ENCODE peak calls at places on chromosomes 5 and 9, in ten cellular contexts. V, N, W, C, J, G, Z, R, Q and O are unnamed samples.

GRCh38 chr5:173574983-173575382 is 41.5 kb downstream of the BOD1 start:
- DNase-seq in C (no peak), J (no peak), W (no peak), N (no peak), G (no peak), Q (no peak), V (no peak), R (no peak), Z (no peak), O (no peak)

GRCh38 chr5:81963544-81963943 is 8.3 kb upstream of the ATG10 start:
- DNase-seq in C (no peak), W (no peak), Q (no peak), N (no peak), J (no peak), G (no peak), Z (no peak), V (no peak), R (no peak), O (no peak)

GRCh38 chr5:33588654-33589372 is 148.0 kb downstream of the TARS1 start:
- DNase-seq in J (no peak), N (peak; percentile 52), G (no peak), C (no peak), W (no peak), V (peak; percentile 27), Q (no peak), R (peak; percentile 3), Z (peak; percentile 34), O (no peak)

GRCh38 chr9:96875460-96876142 is 21.3 kb upstream of the ZNF782 start:
- DNase-seq in J (peak; percentile 73), Q (peak; percentile 34), W (peak; percentile 88), V (peak; percentile 95), R (no peak), N (peak; percentile 86), G (peak; percentile 25), C (no peak), Z (peak; percentile 77), O (no peak)

GRCh38 chr5:37715361-37715760 is 124.5 kb downstream of the GDNF start:
- DNase-seq in J (no peak), R (no peak), V (no peak), W (no peak), C (no peak), Z (no peak), Q (peak; percentile 25), G (no peak), N (no peak), O (no peak)

GRCh38 chr5:160463775-160464465 is 42.3 kb downstream of the PTTG1 start:
- DNase-seq in V (peak; percentile 78), R (no peak), N (peak; percentile 33), Z (no peak), C (peak; percentile 79), Q (peak; percentile 46), G (no peak), J (no peak), W (no peak), O (no peak)

GRCh38 chr9:136531904-136532798 is 13.7 kb downstream of the NOTCH1 start:
- DNase-seq in R (no peak), W (no peak), N (no peak), Q (no peak), V (no peak), G (no peak), J (no peak), Z (peak; percentile 71), C (no peak), O (no peak)

GRCh38 chr9:80503692-80504400 is 932.1 kb downstream of the TLE4 start:
- DNase-seq in C (no peak), J (no peak), G (no peak), R (no peak), W (peak; percentile 73), N (no peak), V (no peak), Q (no peak), Z (no peak), O (no peak)

GRCh38 chr5:42361321-42361688 is 61.9 kb upstream of the GHR start:
- DNase-seq in J (no peak), G (no peak), N (no peak), Z (no peak), V (no peak), W (no peak), R (no peak), C (no peak), Q (no peak), O (no peak)

GRCh38 chr9:38067611-38067891 is 1.5 kb downstream of the SHB start:
- DNase-seq in J (no peak), Q (no peak), V (no peak), N (no peak), Z (peak; percentile 62), R (no peak), G (peak; percentile 28), W (no peak), C (no peak), O (no peak)

GRCh38 chr9:71368157-71368556 is 246.7 kb upstream of the TRPM3 start:
- DNase-seq in W (no peak), J (no peak), Q (no peak), G (no peak), N (no peak), C (no peak), Z (peak; percentile 19), R (no peak), V (no peak), O (no peak)

GRCh38 chr9:117649126-117649525 is 55.1 kb upstream of the TLR4 start:
- DNase-seq in R (no peak), C (no peak), Z (no peak), Q (no peak), G (no peak), N (no peak), W (no peak), J (no peak), V (no peak), O (no peak)

GRCh38 chr9:35906923-35907699 is 1.1 kb downstream of the HRCT1 start:
- DNase-seq in W (peak; percentile 34), N (no peak), Z (no peak), V (no peak), Q (peak; percentile 79), R (no peak), G (peak; percentile 69), C (no peak), J (peak; percentile 91), O (no peak)

GRCh38 chr5:139725073-139725830 is 70.4 kb upstream of the PSD2 start:
- DNase-seq in W (no peak), N (no peak), C (peak; percentile 47), V (peak; percentile 51), R (no peak), G (no peak), Z (no peak), Q (peak; percentile 94), J (no peak), O (no peak)

GRCh38 chr5:141743652-141744333 is 61.8 kb upstream of the ARAP3 start:
- DNase-seq in V (no peak), J (peak; percentile 70), G (no peak), Q (no peak), N (no peak), C (no peak), R (no peak), Z (no peak), W (no peak), O (no peak)

GRCh38 chr9:129036923-129037766 is 719 bp downstream of the MIGA2 start:
- DNase-seq in C (no peak), G (no peak), R (no peak), J (no peak), Z (no peak), Q (no peak), N (no peak), V (no peak), W (peak; percentile 14), O (no peak)

GRCh38 chr5:175572922-175573321 is 84.9 kb upstream of the HRH2 start:
- DNase-seq in V (no peak), Z (no peak), G (no peak), W (no peak), N (no peak), R (no peak), Q (no peak), J (no peak), C (no peak), O (no peak)

GRCh38 chr5:62825623-62826220 is 247.1 kb downstream of the LRRC70 start:
- DNase-seq in Q (no peak), V (no peak), Z (no peak), N (no peak), G (no peak), C (no peak), R (no peak), J (no peak), W (no peak), O (no peak)

GRCh38 chr5:150604010-150604409 is 36.5 kb upstream of the SYNPO start:
- DNase-seq in R (no peak), Q (no peak), Z (no peak), C (no peak), J (no peak), V (no peak), N (no peak), W (no peak), G (peak; percentile 14), O (no peak)

GRCh38 chr9:134011401-134011800 is 13.9 kb upstream of the BRD3OS start:
- DNase-seq in G (no peak), V (no peak), R (no peak), C (no peak), N (no peak), Q (no peak), Z (no peak), J (no peak), W (no peak), O (no peak)

GRCh38 chr9:77977210-77977611 is 54.4 kb downstream of the GNAQ start:
- DNase-seq in Z (peak; percentile 66), G (peak; percentile 62), W (peak; percentile 19), J (no peak), N (peak; percentile 42), C (peak; percentile 46), Q (peak; percentile 62), R (peak; percentile 17), V (peak; percentile 23), O (peak; percentile 23)

GRCh38 chr5:62152394-62153123 is 153.4 kb upstream of the KIF2A start:
- DNase-seq in Z (no peak), R (no peak), V (no peak), J (peak; percentile 28), W (peak; percentile 28), N (no peak), Q (no peak), C (no peak), G (no peak), O (no peak)

GRCh38 chr5:147972441-147972840 is 66.1 kb upstream of the C5orf46 start:
- DNase-seq in W (no peak), Z (no peak), R (no peak), J (no peak), C (no peak), G (no peak), Q (no peak), N (no peak), V (no peak), O (no peak)

GRCh38 chr5:56480305-56481146 is 247.4 kb upstream of the ANKRD55 start:
- DNase-seq in Z (peak; percentile 43), G (peak; percentile 71), J (no peak), C (no peak), Q (peak; percentile 56), V (no peak), W (peak; percentile 84), R (peak; percentile 12), N (peak; percentile 35), O (peak; percentile 21)

GRCh38 chr5:84272776-84273516 is 111.7 kb downstream of the EDIL3 start:
- DNase-seq in R (no peak), V (no peak), N (no peak), W (no peak), Z (no peak), J (no peak), Q (no peak), C (no peak), G (no peak), O (no peak)

GRCh38 chr5:135434591-135435466 is 12.3 kb downstream of the DCANP1 start:
- DNase-seq in N (no peak), G (no peak), Q (no peak), J (no peak), V (no peak), Z (no peak), W (no peak), R (no peak), C (no peak), O (no peak)

GRCh38 chr9:100554935-100555401 is 22.9 kb upstream of the CAVIN4 start:
- DNase-seq in J (no peak), Z (no peak), C (no peak), G (no peak), R (no peak), N (no peak), W (no peak), V (no peak), Q (no peak), O (no peak)

GRCh38 chr5:38695021-38695961 is 138.8 kb upstream of the LIFR start:
- DNase-seq in Z (no peak), W (peak; percentile 59), C (no peak), R (no peak), J (no peak), G (no peak), V (no peak), Q (no peak), N (no peak), O (no peak)